ENCODE peak calls at places on chromosomes 3 and 15, in four cellular contexts. L is HepG2, U is GM12878, R is K562. S is an unnamed sample.

GRCh38 chr3:183252973-183253363 is at the start of gene B3GNT5:
- DNase-seq in L (no peak), U (no peak), R (peak; percentile 64), S (peak; percentile 67)

GRCh38 chr15:45637552-45638033 is 2.8 kb downstream of the SQOR start:
- DNase-seq in L (peak; percentile 80), U (peak; percentile 85), R (peak; percentile 23), S (no peak)

GRCh38 chr15:64349375-64349774 is 6.6 kb downstream of the CSNK1G1 start:
- DNase-seq in U (no peak), R (no peak), L (no peak), S (no peak)

GRCh38 chr3:164748626-164749025 is 329.7 kb downstream of the SI start:
- DNase-seq in L (no peak), R (no peak), U (no peak), S (no peak)

GRCh38 chr15:101455291-101455916 is 34.1 kb downstream of the PCSK6 start:
- DNase-seq in R (peak; percentile 63), L (no peak), U (no peak), S (peak; percentile 63)

GRCh38 chr3:11529281-11529680 is 114.4 kb downstream of the VGLL4 start:
- DNase-seq in U (no peak), L (no peak), R (no peak), S (no peak)

GRCh38 chr15:48176957-48177356 is 1.1 kb downstream of the MYEF2 start:
- DNase-seq in U (no peak), R (no peak), L (no peak), S (no peak)

GRCh38 chr3:18740631-18741583 is 315.8 kb upstream of the SATB1 start:
- DNase-seq in R (no peak), L (no peak), U (peak; percentile 61), S (no peak)

GRCh38 chr3:4809970-4810369 is 169.3 kb upstream of the BHLHE40 start:
- DNase-seq in L (no peak), R (no peak), U (no peak), S (no peak)

GRCh38 chr3:33826206-33826605 is 27.8 kb downstream of the PDCD6IP start:
- DNase-seq in U (no peak), R (no peak), L (no peak), S (peak; percentile 6)

GRCh38 chr15:92714071-92714456 is 58.5 kb upstream of the FAM174B start:
- DNase-seq in R (no peak), U (no peak), L (no peak), S (peak; percentile 83)

GRCh38 chr3:112390783-112391641 is 58.1 kb downstream of the CD200 start:
- DNase-seq in R (no peak), L (no peak), U (no peak), S (no peak)

GRCh38 chr15:34815836-34816235 is 20.5 kb upstream of the ACTC1 start:
- DNase-seq in U (no peak), L (no peak), R (no peak), S (no peak)

DNA sequence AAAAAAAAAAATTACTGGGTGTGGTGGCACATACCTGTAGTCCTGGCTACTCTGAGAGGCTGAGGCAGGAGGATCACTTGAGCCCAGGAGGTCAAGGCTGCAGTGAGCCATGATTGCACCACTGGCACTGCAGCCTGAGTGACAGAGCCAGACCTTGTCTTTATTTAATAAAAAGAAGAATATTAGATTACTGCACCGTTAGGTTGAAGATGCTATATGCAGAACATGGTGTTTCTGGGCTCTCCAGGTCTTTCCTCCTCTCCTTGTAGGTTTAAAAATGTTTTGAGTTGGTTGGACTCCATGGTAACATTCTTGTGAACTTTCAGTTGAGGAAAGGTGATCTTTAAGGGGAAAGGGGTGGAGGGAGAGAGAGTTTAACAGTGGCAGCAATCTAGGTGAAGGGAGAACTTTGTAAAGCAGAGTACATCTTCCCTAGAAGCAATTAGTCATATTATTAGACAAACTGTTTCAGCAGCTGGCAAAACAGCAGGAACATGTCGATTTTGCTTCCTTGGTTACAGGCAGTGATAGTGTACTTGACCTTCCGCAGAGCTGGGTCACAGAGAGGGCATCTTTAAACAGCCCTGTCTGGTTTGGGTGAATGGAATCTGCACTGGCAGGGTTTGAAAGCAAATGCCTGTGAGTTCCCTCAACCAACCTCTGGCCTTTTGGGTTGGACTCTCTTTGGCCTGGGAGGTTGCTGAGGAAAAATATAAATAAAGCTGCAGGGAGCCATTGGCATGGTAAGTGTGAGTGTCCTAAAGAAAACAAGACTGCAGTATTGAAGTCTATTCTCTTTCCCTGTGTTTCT is 42.8 kb downstream of the NR2C2 start:
- DNase-seq in U (no peak), L (peak; percentile 21), R (no peak), S (peak; percentile 36)
- TF ChIP-seq REST in U (no peak), L (no peak), R (no peak), S (no peak)

DNA sequence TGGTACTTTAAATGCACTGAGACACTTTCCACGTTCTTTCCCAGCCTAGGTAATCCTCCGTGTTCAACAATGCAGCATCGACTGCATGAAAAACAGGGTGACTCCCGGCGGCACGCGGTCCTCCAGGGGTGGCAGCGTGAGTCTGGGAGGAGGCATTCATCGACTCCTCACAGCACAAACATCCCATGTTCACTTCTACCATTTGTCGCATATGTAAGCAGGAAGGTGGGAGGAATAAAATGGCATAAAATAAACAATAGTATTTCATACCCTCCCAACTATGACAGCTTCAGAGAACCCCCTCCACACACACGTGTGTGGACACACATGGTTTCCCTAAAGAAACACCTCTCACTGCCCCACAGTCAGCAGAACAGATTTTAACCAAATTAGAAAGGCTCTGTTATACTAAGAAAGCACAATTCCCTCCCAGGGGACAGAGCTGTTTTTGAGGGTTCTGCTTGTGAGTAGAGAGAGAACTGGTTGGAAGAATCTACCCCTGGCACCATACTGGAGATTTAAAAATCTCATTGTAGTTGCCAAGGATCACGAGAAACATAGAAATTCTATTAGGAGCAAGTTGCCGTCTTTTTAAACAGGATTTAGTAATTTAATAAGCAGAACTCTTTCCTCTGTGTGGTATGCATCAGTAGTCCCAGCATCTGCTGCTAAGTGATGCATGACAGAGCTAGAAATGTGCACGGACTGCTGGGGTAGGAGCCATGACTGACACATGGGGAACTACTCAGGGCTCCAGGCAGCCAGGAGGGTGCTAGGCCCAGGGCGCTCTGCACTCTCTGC is 6.0 kb downstream of the FAM43A start:
- DNase-seq in R (no peak), U (peak; percentile 85), L (no peak), S (peak; percentile 83)
- TF ChIP-seq CHD2 in R (no peak), U (no peak), L (no peak), S (peak; percentile 11)

DNA sequence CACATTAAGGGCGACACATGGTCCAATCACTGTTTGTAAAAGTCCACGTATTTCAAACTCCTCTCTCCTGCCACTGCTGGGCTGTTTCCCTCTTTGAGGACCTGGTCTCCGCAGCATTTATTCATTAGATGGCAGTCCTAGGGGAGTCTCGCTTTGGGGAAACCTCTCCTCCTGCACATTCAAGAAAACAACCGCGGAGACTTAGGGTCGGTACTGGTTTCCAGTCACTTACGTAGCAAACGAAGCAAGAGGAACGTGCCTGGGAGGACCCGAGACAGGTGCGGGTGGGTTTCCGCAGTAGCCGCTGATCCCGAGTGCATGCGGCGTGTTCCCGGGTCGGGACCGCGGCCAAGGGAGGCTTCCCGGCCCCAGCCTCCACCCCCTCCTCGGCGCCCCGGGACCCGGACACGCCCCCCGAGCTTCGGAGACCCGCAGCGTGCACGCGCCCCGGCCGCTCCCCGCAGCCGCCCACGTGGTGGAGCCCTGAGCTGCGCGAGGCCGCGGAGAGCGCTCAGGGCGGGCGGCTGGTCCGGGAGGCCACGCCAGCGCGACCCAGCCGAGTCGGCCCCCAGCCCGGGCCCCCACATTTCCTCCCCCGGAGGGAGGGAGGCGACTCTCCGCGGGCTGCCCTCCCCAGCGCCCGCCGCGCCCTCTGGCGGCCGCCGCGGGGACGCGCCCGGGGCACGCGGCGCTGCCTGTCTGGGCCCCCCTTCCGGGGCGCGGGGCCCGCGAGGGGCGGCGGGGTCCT is 1.1 kb upstream of the IGF1R start:
- DNase-seq in R (peak; percentile 77), L (peak; percentile 51), U (no peak), S (peak; percentile 87)
- TF ChIP-seq GABPA in R (peak; percentile 74), L (peak; percentile 47), U (no peak), S (no peak)

GRCh38 chr3:36713904-36714303 is 50.4 kb downstream of the DCLK3 start:
- DNase-seq in U (no peak), R (no peak), L (no peak), S (no peak)

GRCh38 chr3:36709826-36710365 is 54.5 kb downstream of the DCLK3 start:
- DNase-seq in L (no peak), R (no peak), U (no peak), S (no peak)

GRCh38 chr3:36710606-36711005 is 53.7 kb downstream of the DCLK3 start:
- DNase-seq in R (no peak), U (no peak), L (no peak), S (no peak)

GRCh38 chr3:36709281-36709680 is 55.1 kb downstream of the DCLK3 start:
- DNase-seq in U (no peak), R (no peak), L (no peak), S (no peak)

GRCh38 chr3:36714343-36714742 is 50.0 kb downstream of the DCLK3 start:
- DNase-seq in R (no peak), U (no peak), L (no peak), S (no peak)
- TF ChIP-seq REST in R (no peak), U (no peak), L (no peak), S (no peak)

GRCh38 chr3:78201066-78201465 is 1161.2 kb downstream of the ROBO2 start:
- DNase-seq in U (no peak), R (no peak), L (no peak), S (no peak)

GRCh38 chr3:78204977-78205376 is 1165.1 kb downstream of the ROBO2 start:
- DNase-seq in R (no peak), L (peak; percentile 3), U (no peak), S (no peak)
- TF ChIP-seq CHD2 in R (no peak), L (no peak), U (no peak), S (no peak)

GRCh38 chr3:100333051-100333450 is 1.5 kb upstream of the NIT2 start:
- DNase-seq in L (no peak), U (no peak), R (no peak), S (no peak)

GRCh38 chr3:100334340-100335136 is at the start of gene NIT2:
- DNase-seq in L (peak; percentile 85), R (peak; percentile 89), U (no peak), S (peak; percentile 96)

GRCh38 chr3:100331660-100332059 is 2.9 kb upstream of the NIT2 start:
- DNase-seq in U (no peak), L (no peak), R (no peak), S (no peak)

GRCh38 chr3:100333970-100334339 is 602 bp upstream of the NIT2 start:
- DNase-seq in L (no peak), U (no peak), R (no peak), S (no peak)

GRCh38 chr3:100335137-100335833 is 728 bp downstream of the NIT2 start:
- DNase-seq in R (peak; percentile 73), L (peak; percentile 16), U (no peak), S (peak; percentile 47)
- TF ChIP-seq GABPA in R (no peak), L (no peak), U (no peak), S (no peak)

S was measured in SK-N-SH.